ENCODE peak calls at places on chromosomes 1 and 21, in seven cellular contexts. R is lung, S is NB4, P is Calu3, B is trophoblast cell, E is pancreas, X is T-helper 17 cell. Z is an unnamed sample.

GRCh38 chr21:24583473-24583872 is 1023.8 kb downstream of the MRPL39 start:
- DNase-seq in S (no peak), P (no peak), E (no peak), R (no peak), B (no peak), X (no peak), Z (no peak)

GRCh38 chr1:90579212-90579802 is 137.8 kb downstream of the BARHL2 start:
- DNase-seq in S (peak), E (no peak), B (no peak), P (no peak), R (no peak), X (no peak), Z (peak)

GRCh38 chr1:21673277-21673780 is 4.2 kb upstream of the RAP1GAP start:
- DNase-seq in S (peak), E (peak), X (no peak), P (no peak), R (peak), B (no peak), Z (peak)

GRCh38 chr1:206030714-206031113 is 7.0 kb upstream of the CTSE start:
- DNase-seq in X (peak), S (peak), R (peak), P (peak), E (peak), B (peak), Z (peak)

GRCh38 chr1:241612533-241613505 is 27.4 kb downstream of the CHML start:
- DNase-seq in X (no peak), B (peak), S (peak), P (peak), E (no peak), R (no peak), Z (no peak)

GRCh38 chr21:33940846-33941245 is 25.2 kb upstream of the ATP5PO start:
- DNase-seq in X (no peak), P (no peak), B (no peak), S (no peak), E (no peak), R (no peak), Z (no peak)

GRCh38 chr1:185314416-185314815 is 2.6 kb downstream of the IVNS1ABP start:
- DNase-seq in S (no peak), R (no peak), P (peak), X (no peak), B (peak), E (no peak), Z (no peak)

GRCh38 chr1:40955266-40955665 is 24.2 kb upstream of the CTPS1 start:
- DNase-seq in E (no peak), S (no peak), B (no peak), P (peak), X (no peak), R (no peak), Z (no peak)

GRCh38 chr21:44317241-44317782 is 17.5 kb downstream of the PFKL start:
- DNase-seq in B (no peak), S (no peak), R (no peak), E (no peak), P (no peak), X (no peak), Z (no peak)

GRCh38 chr1:184260382-184260781 is 126.4 kb upstream of the C1orf21 start:
- DNase-seq in P (no peak), E (no peak), B (peak), X (no peak), S (no peak), R (no peak), Z (no peak)

GRCh38 chr1:245361951-245362350 is 207.2 kb downstream of the KIF26B start:
- DNase-seq in X (no peak), P (no peak), B (no peak), E (no peak), S (no peak), R (no peak), Z (no peak)

GRCh38 chr21:15616864-15617574 is 112.8 kb upstream of the USP25 start:
- DNase-seq in R (no peak), B (no peak), E (no peak), S (no peak), P (no peak), X (no peak), Z (no peak)

GRCh38 chr1:84272401-84272800 is 29.1 kb upstream of the SAMD13 start:
- DNase-seq in E (peak), B (no peak), P (peak), R (peak), S (no peak), X (no peak), Z (no peak)

GRCh38 chr1:42765832-42766722 is 751 bp downstream of the P3H1 start:
- DNase-seq in S (peak), R (peak), E (peak), X (no peak), B (no peak), P (peak), Z (peak)

GRCh38 chr21:45176141-45176540 is 101.8 kb downstream of the ADARB1 start:
- DNase-seq in E (no peak), R (no peak), P (no peak), X (no peak), B (no peak), S (no peak), Z (no peak)

Z was measured in NCI-H446.